ENCODE peak calls at places on chromosomes 7 and 10, in eight cellular contexts. T, G, C, S, X, E, P and J are unnamed samples.

GRCh38 chr10:43648392-43649148 is at the start of gene ZNF32:
- DNase-seq in T (peak; percentile 92), G (peak; percentile 96), C (peak; percentile 93), S (peak; percentile 90), X (peak; percentile 87), E (peak; percentile 99), P (peak; percentile 73), J (peak; percentile 95)

GRCh38 chr10:4004990-4005389 is 220.0 kb upstream of the KLF6 start:
- DNase-seq in T (no peak), G (no peak), C (no peak), S (no peak), X (no peak), E (no peak), P (no peak), J (no peak)

GRCh38 chr10:115831025-115831424 is 442.0 kb downstream of the GFRA1 start:
- DNase-seq in T (no peak), G (no peak), C (no peak), S (no peak), X (no peak), E (peak; percentile 31), P (no peak), J (no peak)

GRCh38 chr10:76736392-76736791 is 901.2 kb downstream of the KCNMA1 start:
- DNase-seq in T (no peak), G (no peak), C (no peak), S (no peak), X (no peak), E (peak; percentile 65), P (no peak), J (peak; percentile 25)

GRCh38 chr10:79196470-79197461 is 128.0 kb downstream of the ZMIZ1 start:
- DNase-seq in T (peak; percentile 100), G (peak; percentile 90), C (peak; percentile 88), S (peak; percentile 76), X (peak; percentile 55), E (peak; percentile 95), P (peak; percentile 49), J (peak; percentile 71)

GRCh38 chr10:15253951-15254807 is 85.7 kb upstream of the NMT2 start:
- DNase-seq in T (no peak), G (no peak), C (no peak), S (no peak), X (no peak), E (no peak), P (no peak), J (no peak)

GRCh38 chr10:77114181-77114821 is 523.3 kb downstream of the KCNMA1 start:
- DNase-seq in T (no peak), G (peak; percentile 63), C (no peak), S (no peak), X (no peak), E (no peak), P (no peak), J (no peak)

GRCh38 chr7:50921114-50921513 is 138.4 kb upstream of the GRB10 start:
- DNase-seq in T (peak; percentile 82), G (no peak), C (peak; percentile 34), S (no peak), X (no peak), E (no peak), P (peak; percentile 16), J (no peak)

GRCh38 chr10:126349096-126349495 is 39.2 kb downstream of the ADAM12 start:
- DNase-seq in T (no peak), G (no peak), C (no peak), S (no peak), X (no peak), E (no peak), P (no peak), J (no peak)

GRCh38 chr10:15370212-15370740 is 813 bp downstream of the FAM171A1 start:
- DNase-seq in T (no peak), G (peak; percentile 53), C (peak; percentile 60), S (peak; percentile 20), X (peak; percentile 42), E (peak; percentile 96), P (peak; percentile 21), J (peak; percentile 67)

GRCh38 chr7:154929006-154929726 is 73.8 kb downstream of the PAXIP1 start:
- DNase-seq in T (peak; percentile 35), G (no peak), C (no peak), S (no peak), X (no peak), E (no peak), P (peak; percentile 27), J (no peak)

GRCh38 chr7:1853619-1854520 is 183.8 kb downstream of the ELFN1 start:
- DNase-seq in T (no peak), G (peak; percentile 2), C (no peak), S (no peak), X (no peak), E (peak; percentile 79), P (no peak), J (no peak)

GRCh38 chr10:96764345-96764744 is 44.0 kb upstream of the PIK3AP1 start:
- DNase-seq in T (no peak), G (no peak), C (no peak), S (no peak), X (no peak), E (peak; percentile 34), P (no peak), J (no peak)

GRCh38 chr10:127458171-127458810 is 90.8 kb upstream of the NPS start:
- DNase-seq in T (no peak), G (no peak), C (no peak), S (no peak), X (no peak), E (no peak), P (no peak), J (no peak)

GRCh38 chr10:75497997-75498797 is 66.8 kb downstream of the LRMDA start:
- DNase-seq in T (peak; percentile 49), G (no peak), C (peak; percentile 69), S (no peak), X (peak; percentile 80), E (no peak), P (no peak), J (peak; percentile 86)

GRCh38 chr7:18859331-18859730 is 258.1 kb downstream of the TWIST1 start:
- DNase-seq in T (no peak), G (no peak), C (no peak), S (no peak), X (peak; percentile 75), E (no peak), P (peak; percentile 49), J (no peak)

GRCh38 chr10:110845756-110846620 is 25.7 kb upstream of the PDCD4 start:
- DNase-seq in T (peak; percentile 6), G (no peak), C (peak; percentile 72), S (no peak), X (no peak), E (no peak), P (no peak), J (no peak)

GRCh38 chr7:143384741-143385631 is 3.8 kb downstream of the ZYX start:
- DNase-seq in T (no peak), G (no peak), C (no peak), S (no peak), X (no peak), E (peak; percentile 74), P (no peak), J (peak; percentile 42)

GRCh38 chr10:33414841-33415240 is 80.4 kb upstream of the NRP1 start:
- DNase-seq in T (no peak), G (no peak), C (no peak), S (no peak), X (no peak), E (no peak), P (no peak), J (no peak)

GRCh38 chr7:37109853-37110252 is 338.8 kb downstream of the ELMO1 start:
- DNase-seq in T (no peak), G (peak; percentile 27), C (no peak), S (no peak), X (no peak), E (no peak), P (no peak), J (no peak)

GRCh38 chr10:124077216-124077615 is 16.2 kb downstream of the CHST15 start:
- DNase-seq in T (no peak), G (no peak), C (no peak), S (no peak), X (no peak), E (no peak), P (no peak), J (no peak)
- H3K4me1 ChIP-seq in T (no peaks in the 10 kb centered on the region), G (peaks cover 22% of the 10 kb centered on the region), C (peaks cover 9% of the 10 kb centered on the region), S (peaks cover 16% of the 10 kb centered on the region), X (no peaks in the 10 kb centered on the region), E (no peaks in the 10 kb centered on the region), P (no peaks in the 10 kb centered on the region), J (no peaks in the 10 kb centered on the region)

DNA sequence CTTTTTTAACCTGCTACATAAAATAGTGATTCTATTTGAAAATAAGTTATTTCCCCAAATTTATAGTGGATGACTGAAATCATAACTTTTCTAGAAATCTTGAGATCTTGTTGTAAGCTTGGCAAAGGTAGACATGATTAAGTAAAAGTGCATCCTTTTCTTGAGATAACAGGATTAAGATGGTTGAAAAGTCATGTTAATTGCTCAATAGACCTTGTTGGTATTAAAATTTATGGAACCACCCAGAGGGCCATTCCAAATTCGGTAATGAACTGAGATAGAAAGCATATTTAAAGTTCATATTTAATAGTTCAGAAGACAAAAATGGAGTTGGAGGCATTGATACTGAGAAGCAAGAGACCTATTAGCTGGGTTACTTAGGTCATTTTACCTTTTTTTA is 139.1 kb downstream of the BICC1 start:
- DNase-seq in T (no peak), G (no peak), C (no peak), S (no peak), X (no peak), E (no peak), P (no peak), J (no peak)
- H2AFZ ChIP-seq in T (no peak overlapping the region), G (no peak overlapping the region), C (no peak overlapping the region), S (no peak overlapping the region), X (no peak overlapping the region), E (no peak overlapping the region), P (no peak overlapping the region), J (no peak overlapping the region)

DNA sequence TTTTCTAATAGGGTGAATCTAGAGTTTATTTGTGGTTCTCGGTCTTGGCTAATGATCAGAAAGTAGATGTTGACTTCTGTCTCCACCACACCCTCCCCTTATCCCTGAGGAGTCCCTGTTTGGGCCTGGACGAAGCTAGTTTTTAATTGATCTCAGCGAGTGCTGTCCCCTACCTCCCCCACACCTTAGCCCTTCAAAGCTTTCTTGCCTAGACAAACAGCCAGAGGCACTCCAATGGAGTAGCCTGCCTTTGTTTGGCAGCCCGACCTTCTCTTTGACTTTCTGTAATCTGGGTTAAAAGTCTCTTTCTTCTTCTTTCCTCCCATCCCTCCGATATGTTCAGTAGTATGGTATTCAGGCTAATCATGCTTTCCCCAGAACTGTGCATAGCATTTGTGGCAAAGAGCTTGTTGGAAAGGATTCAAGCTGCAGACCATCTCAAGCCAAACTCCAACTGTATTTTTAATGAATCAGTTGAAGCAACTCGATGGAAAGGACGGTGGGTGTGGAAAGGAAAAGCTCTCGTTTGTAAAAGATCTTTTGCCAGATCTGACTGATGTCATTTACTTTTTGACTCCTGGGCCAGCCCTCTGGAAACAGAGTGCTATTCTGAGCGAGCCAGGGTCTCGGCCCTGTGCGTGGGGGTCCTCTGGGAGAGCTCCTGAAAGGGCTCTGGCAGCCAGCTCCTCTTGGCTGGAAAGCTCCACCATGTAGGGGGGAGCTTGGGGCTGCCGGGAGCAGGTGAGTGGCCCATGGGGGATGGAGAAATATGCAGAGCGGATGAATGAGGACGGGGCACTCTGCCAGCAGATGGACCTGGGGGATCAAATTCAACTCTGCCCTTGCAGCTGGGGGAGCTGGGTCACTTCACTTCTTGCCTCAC is 4.5 kb downstream of the FAM180A start:
- DNase-seq in T (no peak), G (no peak), C (no peak), S (no peak), X (peak; percentile 75), E (no peak), P (no peak), J (peak; percentile 81)
- H3K4me1 ChIP-seq in T (peaks cover 29% of the 10 kb centered on the region), G (peaks cover 4% of the 10 kb centered on the region), C (no peaks in the 10 kb centered on the region), S (peaks cover 4% of the 10 kb centered on the region), X (peaks cover 14% of the 10 kb centered on the region), E (peaks cover 63% of the 10 kb centered on the region), P (peaks cover 33% of the 10 kb centered on the region), J (peaks cover 48% of the 10 kb centered on the region)

GRCh38 chr10:61612451-61612850 is 50.3 kb upstream of the CABCOCO1 start:
- DNase-seq in T (no peak), G (no peak), C (no peak), S (no peak), X (no peak), E (no peak), P (no peak), J (no peak)
- H2AFZ ChIP-seq in T (no peak overlapping the region), G (no peak overlapping the region), C (peak overlapping the region; percentile 13), S (no peak overlapping the region), X (no peak overlapping the region), E (peak overlapping the region; percentile 54), P (no peak overlapping the region), J (no peak overlapping the region)